ENCODE peak calls at places on chromosome 2, in ten cellular contexts. Q is AG04450; N is AML-193; D is HT-29; V is CD8-positive, alpha-beta memory T cell; P is mucosa of gallbladder; R is body of pancreas; Y is HCT116; U is activated CD8-positive, alpha-beta T cell treated with anti-CD3 and anti-CD28 coated beads for 36 hours; L is mesothelial cell of epicardium. M is an unnamed sample.

GRCh38 chr2:98438190-98439133 is 6.2 kb upstream of the INPP4A start:
- DNase-seq in N (no peak), V (no peak), R (no peak), L (no peak), U (no peak), D (no peak), P (no peak), Y (no peak), Q (no peak), M (no peak)

GRCh38 chr2:88329815-88330603 is 122.5 kb downstream of the FOXI3 start:
- DNase-seq in D (no peak), P (peak), N (no peak), U (no peak), L (no peak), Q (no peak), R (no peak), Y (peak), V (no peak), M (no peak)

GRCh38 chr2:24559714-24560113 is 68.7 kb downstream of the NCOA1 start:
- DNase-seq in N (no peak), D (no peak), V (no peak), Y (no peak), U (no peak), R (no peak), Q (no peak), L (no peak), P (no peak), M (no peak)

GRCh38 chr2:236745420-236746210 is 176.0 kb downstream of the ACKR3 start:
- DNase-seq in Y (no peak), Q (no peak), U (no peak), L (no peak), P (no peak), R (peak), N (no peak), D (no peak), V (no peak), M (no peak)

GRCh38 chr2:176709541-176709951 is 440.3 kb downstream of the MTX2 start:
- DNase-seq in R (no peak), U (no peak), P (no peak), D (no peak), Q (no peak), N (no peak), Y (no peak), L (no peak), V (no peak), M (no peak)

GRCh38 chr2:20231632-20232031 is 6.7 kb upstream of the SDC1 start:
- DNase-seq in R (no peak), V (no peak), Q (no peak), D (peak), Y (peak), P (peak), U (no peak), N (no peak), L (peak), M (no peak)

GRCh38 chr2:20653695-20654306 is 2.9 kb upstream of the HS1BP3 start:
- DNase-seq in V (no peak), U (no peak), R (no peak), L (no peak), Y (no peak), N (no peak), P (no peak), Q (no peak), D (no peak), M (no peak)

GRCh38 chr2:29902356-29902755 is 19.0 kb downstream of the ALK start:
- DNase-seq in D (no peak), Q (no peak), N (no peak), R (no peak), L (no peak), V (no peak), P (no peak), U (no peak), Y (no peak), M (no peak)

GRCh38 chr2:167331636-167332232 is 443.5 kb downstream of the XIRP2 start:
- DNase-seq in D (peak), L (no peak), P (no peak), V (no peak), Q (no peak), U (peak), R (peak), Y (no peak), N (no peak), M (no peak)

GRCh38 chr2:36535099-36535498 is 62.9 kb downstream of the FEZ2 start:
- DNase-seq in V (no peak), Q (no peak), U (no peak), D (no peak), Y (no peak), L (no peak), R (no peak), P (no peak), N (no peak), M (no peak)

GRCh38 chr2:65070172-65070830 is 14.1 kb downstream of the CEP68 start:
- DNase-seq in V (no peak), R (no peak), L (peak), P (no peak), Y (peak), D (peak), N (no peak), U (peak), Q (no peak), M (no peak)

GRCh38 chr2:179440642-179441251 is 176.1 kb upstream of the SESTD1 start:
- DNase-seq in N (peak), L (no peak), D (peak), Q (no peak), Y (peak), R (no peak), P (no peak), U (no peak), V (no peak), M (peak)

GRCh38 chr2:75067506-75067905 is 109.1 kb downstream of the POLE4 start:
- DNase-seq in Y (no peak), L (no peak), D (no peak), P (no peak), Q (no peak), V (no peak), U (no peak), N (no peak), R (no peak), M (no peak)

GRCh38 chr2:166628478-166629136 is 134.6 kb upstream of the SCN7A start:
- DNase-seq in N (no peak), D (no peak), L (no peak), Y (no peak), U (no peak), Q (no peak), R (no peak), P (no peak), V (no peak), M (no peak)